ENCODE peak calls at places on chromosomes 7 and 10, in seven cellular contexts. One of them, this sample, is unnamed.

GRCh38 chr7:17368856-17369520 is 70.5 kb downstream of the AHR start:
- DNase-seq in MM.1S: no peak
- DNase-seq in neural progenitor cell: no peak
- DNase-seq in body of pancreas: no peak
- DNase-seq in heart right ventricle: no peak
- DNase-seq in kidney: no peak
- DNase-seq in uterus: no peak
- DNase-seq in this sample: no peak

GRCh38 chr7:85186083-85186520 is 754 bp downstream of the SEMA3D start:
- DNase-seq in neural progenitor cell: peak; percentile 69
- DNase-seq in kidney: peak; percentile 67
- DNase-seq in body of pancreas: peak; percentile 12
- DNase-seq in MM.1S: no peak
- DNase-seq in uterus: peak; percentile 16
- DNase-seq in heart right ventricle: peak; percentile 6
- DNase-seq in this sample: peak; percentile 46

GRCh38 chr7:51732066-51732465 is 415.5 kb upstream of the COBL start:
- DNase-seq in kidney: no peak
- DNase-seq in body of pancreas: no peak
- DNase-seq in uterus: no peak
- DNase-seq in MM.1S: no peak
- DNase-seq in neural progenitor cell: peak; percentile 36
- DNase-seq in heart right ventricle: no peak
- DNase-seq in this sample: no peak

GRCh38 chr10:35700490-35700887 is 58.4 kb upstream of the FZD8 start:
- DNase-seq in neural progenitor cell: no peak
- DNase-seq in body of pancreas: peak; percentile 14
- DNase-seq in uterus: no peak
- DNase-seq in heart right ventricle: no peak
- DNase-seq in MM.1S: no peak
- DNase-seq in kidney: no peak
- DNase-seq in this sample: no peak

GRCh38 chr10:86649471-86650150 is 4.7 kb upstream of the OPN4 start:
- DNase-seq in uterus: no peak
- DNase-seq in kidney: peak; percentile 69
- DNase-seq in heart right ventricle: no peak
- DNase-seq in body of pancreas: no peak
- DNase-seq in neural progenitor cell: no peak
- DNase-seq in MM.1S: no peak
- DNase-seq in this sample: no peak

GRCh38 chr10:93346060-93346459 is 136.1 kb downstream of the MYOF start:
- DNase-seq in neural progenitor cell: no peak
- DNase-seq in heart right ventricle: no peak
- DNase-seq in uterus: no peak
- DNase-seq in kidney: no peak
- DNase-seq in MM.1S: no peak
- DNase-seq in body of pancreas: no peak
- DNase-seq in this sample: no peak

GRCh38 chr7:64878684-64879083 is 24.4 kb upstream of the ZNF273 start:
- DNase-seq in MM.1S: no peak
- DNase-seq in heart right ventricle: no peak
- DNase-seq in body of pancreas: no peak
- DNase-seq in kidney: no peak
- DNase-seq in uterus: no peak
- DNase-seq in neural progenitor cell: no peak
- DNase-seq in this sample: no peak

GRCh38 chr7:4136036-4136435 is 546.1 kb upstream of the FOXK1 start:
- DNase-seq in uterus: no peak
- DNase-seq in MM.1S: no peak
- DNase-seq in neural progenitor cell: no peak
- DNase-seq in body of pancreas: no peak
- DNase-seq in heart right ventricle: no peak
- DNase-seq in kidney: peak; percentile 30
- DNase-seq in this sample: no peak

GRCh38 chr10:88791924-88792323 is 10.6 kb upstream of the LIPM start:
- DNase-seq in neural progenitor cell: peak; percentile 66
- DNase-seq in body of pancreas: peak; percentile 21
- DNase-seq in heart right ventricle: no peak
- DNase-seq in MM.1S: peak; percentile 52
- DNase-seq in uterus: no peak
- DNase-seq in kidney: no peak
- DNase-seq in this sample: peak; percentile 16

GRCh38 chr10:55966131-55966530 is 394.9 kb downstream of the ZWINT start:
- DNase-seq in kidney: no peak
- DNase-seq in uterus: no peak
- DNase-seq in heart right ventricle: no peak
- DNase-seq in MM.1S: no peak
- DNase-seq in neural progenitor cell: no peak
- DNase-seq in body of pancreas: no peak
- DNase-seq in this sample: no peak

GRCh38 chr10:9545073-9545472 is 1472.6 kb upstream of the CELF2 start:
- DNase-seq in MM.1S: no peak
- DNase-seq in body of pancreas: no peak
- DNase-seq in heart right ventricle: no peak
- DNase-seq in neural progenitor cell: no peak
- DNase-seq in uterus: no peak
- DNase-seq in kidney: no peak
- DNase-seq in this sample: no peak

GRCh38 chr7:69018200-69018599 is 580.1 kb upstream of the AUTS2 start:
- DNase-seq in MM.1S: no peak
- DNase-seq in neural progenitor cell: peak; percentile 61
- DNase-seq in body of pancreas: no peak
- DNase-seq in heart right ventricle: no peak
- DNase-seq in kidney: no peak
- DNase-seq in uterus: no peak
- DNase-seq in this sample: no peak

GRCh38 chr7:90178592-90179279 is 24.5 kb downstream of the STEAP1 start:
- DNase-seq in neural progenitor cell: peak; percentile 4
- DNase-seq in heart right ventricle: no peak
- DNase-seq in uterus: no peak
- DNase-seq in MM.1S: peak; percentile 54
- DNase-seq in body of pancreas: no peak
- DNase-seq in kidney: no peak
- DNase-seq in this sample: no peak

GRCh38 chr10:12499587-12499986 is 150.2 kb downstream of the CAMK1D start:
- DNase-seq in body of pancreas: peak; percentile 18
- DNase-seq in heart right ventricle: no peak
- DNase-seq in MM.1S: no peak
- DNase-seq in uterus: peak; percentile 64
- DNase-seq in neural progenitor cell: no peak
- DNase-seq in kidney: peak; percentile 13
- DNase-seq in this sample: no peak

GRCh38 chr10:60426425-60426824 is 36.8 kb upstream of the ANK3 start:
- DNase-seq in uterus: no peak
- DNase-seq in MM.1S: no peak
- DNase-seq in body of pancreas: no peak
- DNase-seq in neural progenitor cell: no peak
- DNase-seq in kidney: no peak
- DNase-seq in heart right ventricle: no peak
- DNase-seq in this sample: no peak

GRCh38 chr10:70849582-70850016 is 33.9 kb downstream of the SGPL1 start:
- DNase-seq in neural progenitor cell: no peak
- DNase-seq in MM.1S: no peak
- DNase-seq in uterus: no peak
- DNase-seq in kidney: no peak
- DNase-seq in body of pancreas: no peak
- DNase-seq in heart right ventricle: no peak
- DNase-seq in this sample: no peak

GRCh38 chr7:105910172-105910571 is 33.8 kb upstream of the ATXN7L1 start:
- DNase-seq in neural progenitor cell: no peak
- DNase-seq in body of pancreas: no peak
- DNase-seq in MM.1S: no peak
- DNase-seq in uterus: no peak
- DNase-seq in heart right ventricle: no peak
- DNase-seq in kidney: no peak
- DNase-seq in this sample: no peak

GRCh38 chr10:71124921-71125748 is 87.2 kb upstream of the UNC5B start:
- DNase-seq in uterus: no peak
- DNase-seq in body of pancreas: no peak
- DNase-seq in MM.1S: no peak
- DNase-seq in neural progenitor cell: no peak
- DNase-seq in heart right ventricle: peak; percentile 29
- DNase-seq in kidney: no peak
- DNase-seq in this sample: no peak

GRCh38 chr10:43284341-43284910 is 17.6 kb upstream of the RASGEF1A start:
- DNase-seq in MM.1S: peak; percentile 38
- DNase-seq in neural progenitor cell: peak; percentile 75
- DNase-seq in heart right ventricle: no peak
- DNase-seq in kidney: no peak
- DNase-seq in uterus: no peak
- DNase-seq in body of pancreas: no peak
- DNase-seq in this sample: no peak

GRCh38 chr7:15778191-15778590 is 91.7 kb upstream of the MEOX2 start:
- DNase-seq in kidney: no peak
- DNase-seq in uterus: no peak
- DNase-seq in MM.1S: no peak
- DNase-seq in neural progenitor cell: peak; percentile 68
- DNase-seq in heart right ventricle: no peak
- DNase-seq in body of pancreas: no peak
- DNase-seq in this sample: no peak

GRCh38 chr7:156368053-156368452 is 272.5 kb upstream of the RNF32 start:
- DNase-seq in kidney: no peak
- DNase-seq in uterus: no peak
- DNase-seq in body of pancreas: peak; percentile 37
- DNase-seq in heart right ventricle: no peak
- DNase-seq in neural progenitor cell: no peak
- DNase-seq in MM.1S: no peak
- DNase-seq in this sample: no peak

GRCh38 chr7:156374335-156374734 is 266.2 kb upstream of the RNF32 start:
- DNase-seq in MM.1S: peak; percentile 42
- DNase-seq in kidney: no peak
- DNase-seq in neural progenitor cell: no peak
- DNase-seq in uterus: no peak
- DNase-seq in body of pancreas: no peak
- DNase-seq in heart right ventricle: no peak
- DNase-seq in this sample: no peak

GRCh38 chr7:156368459-156368858 is 272.1 kb upstream of the RNF32 start:
- DNase-seq in MM.1S: no peak
- DNase-seq in body of pancreas: no peak
- DNase-seq in kidney: no peak
- DNase-seq in uterus: no peak
- DNase-seq in neural progenitor cell: no peak
- DNase-seq in heart right ventricle: no peak
- DNase-seq in this sample: no peak
- H3K4me1 ChIP-seq in MM.1S: no peaks in the 10 kb centered on the region
- H3K4me1 ChIP-seq in body of pancreas: peaks cover 8% of the 10 kb centered on the region
- H3K4me1 ChIP-seq in kidney: no peaks in the 10 kb centered on the region
- H3K4me1 ChIP-seq in uterus: no peaks in the 10 kb centered on the region
- H3K4me1 ChIP-seq in neural progenitor cell: no peaks in the 10 kb centered on the region
- H3K4me1 ChIP-seq in heart right ventricle: no peaks in the 10 kb centered on the region
- H3K4me1 ChIP-seq in this sample: no peaks in the 10 kb centered on the region

GRCh38 chr7:79302281-79302680 is 151.2 kb downstream of the MAGI2 start:
- DNase-seq in MM.1S: no peak
- DNase-seq in heart right ventricle: no peak
- DNase-seq in uterus: no peak
- DNase-seq in kidney: no peak
- DNase-seq in neural progenitor cell: no peak
- DNase-seq in body of pancreas: no peak
- DNase-seq in this sample: no peak
- TF ChIP-seq CTCF in MM.1S: no peak
- TF ChIP-seq CTCF in heart right ventricle: no peak
- TF ChIP-seq CTCF in uterus: no peak
- TF ChIP-seq CTCF in kidney: no peak
- TF ChIP-seq CTCF in neural progenitor cell: peak; percentile 11
- TF ChIP-seq CTCF in body of pancreas: no peak
- TF ChIP-seq CTCF in this sample: no peak

GRCh38 chr7:151889406-151890354 is 12.8 kb upstream of the PRKAG2 start:
- DNase-seq in kidney: peak; percentile 25
- DNase-seq in uterus: no peak
- DNase-seq in body of pancreas: no peak
- DNase-seq in neural progenitor cell: no peak
- DNase-seq in heart right ventricle: no peak
- DNase-seq in MM.1S: no peak
- DNase-seq in this sample: no peak

GRCh38 chr7:151890355-151891004 is 13.6 kb upstream of the PRKAG2 start:
- DNase-seq in body of pancreas: no peak
- DNase-seq in neural progenitor cell: no peak
- DNase-seq in kidney: peak; percentile 26
- DNase-seq in uterus: no peak
- DNase-seq in heart right ventricle: no peak
- DNase-seq in MM.1S: no peak
- DNase-seq in this sample: no peak

GRCh38 chr7:151891182-151891581 is 14.3 kb upstream of the PRKAG2 start:
- DNase-seq in neural progenitor cell: no peak
- DNase-seq in heart right ventricle: peak; percentile 47
- DNase-seq in body of pancreas: no peak
- DNase-seq in uterus: no peak
- DNase-seq in MM.1S: no peak
- DNase-seq in kidney: no peak
- DNase-seq in this sample: no peak

GRCh38 chr7:151893405-151893923 is 16.5 kb upstream of the PRKAG2 start:
- DNase-seq in body of pancreas: no peak
- DNase-seq in kidney: peak; percentile 39
- DNase-seq in neural progenitor cell: no peak
- DNase-seq in heart right ventricle: no peak
- DNase-seq in MM.1S: no peak
- DNase-seq in uterus: no peak
- DNase-seq in this sample: no peak

GRCh38 chr7:151891753-151892152 is 14.8 kb upstream of the PRKAG2 start:
- DNase-seq in uterus: no peak
- DNase-seq in MM.1S: no peak
- DNase-seq in neural progenitor cell: no peak
- DNase-seq in kidney: peak; percentile 35
- DNase-seq in body of pancreas: no peak
- DNase-seq in heart right ventricle: no peak
- DNase-seq in this sample: no peak
- H3K36me3 ChIP-seq in uterus: no peaks in the 10 kb centered on the region
- H3K36me3 ChIP-seq in MM.1S: no peaks in the 10 kb centered on the region
- H3K36me3 ChIP-seq in neural progenitor cell: no peaks in the 10 kb centered on the region
- H3K36me3 ChIP-seq in kidney: no peaks in the 10 kb centered on the region
- H3K36me3 ChIP-seq in body of pancreas: no peaks in the 10 kb centered on the region
- H3K36me3 ChIP-seq in heart right ventricle: no peaks in the 10 kb centered on the region
- H3K36me3 ChIP-seq in this sample: no peaks in the 10 kb centered on the region

GRCh38 chr7:70093496-70093895 is 495.2 kb downstream of the AUTS2 start:
- DNase-seq in heart right ventricle: no peak
- DNase-seq in uterus: no peak
- DNase-seq in MM.1S: no peak
- DNase-seq in neural progenitor cell: no peak
- DNase-seq in kidney: no peak
- DNase-seq in body of pancreas: peak; percentile 19
- DNase-seq in this sample: no peak

GRCh38 chr7:70092314-70093303 is 494.3 kb downstream of the AUTS2 start:
- DNase-seq in uterus: peak; percentile 30
- DNase-seq in heart right ventricle: peak; percentile 14
- DNase-seq in MM.1S: no peak
- DNase-seq in body of pancreas: no peak
- DNase-seq in neural progenitor cell: no peak
- DNase-seq in kidney: peak; percentile 68
- DNase-seq in this sample: no peak

GRCh38 chr7:70098905-70099672 is 500.8 kb downstream of the AUTS2 start:
- DNase-seq in neural progenitor cell: no peak
- DNase-seq in body of pancreas: no peak
- DNase-seq in kidney: no peak
- DNase-seq in uterus: no peak
- DNase-seq in MM.1S: no peak
- DNase-seq in heart right ventricle: no peak
- DNase-seq in this sample: no peak

GRCh38 chr7:70098133-70098561 is 499.9 kb downstream of the AUTS2 start:
- DNase-seq in kidney: no peak
- DNase-seq in heart right ventricle: no peak
- DNase-seq in body of pancreas: no peak
- DNase-seq in MM.1S: no peak
- DNase-seq in neural progenitor cell: no peak
- DNase-seq in uterus: no peak
- DNase-seq in this sample: no peak

GRCh38 chr7:70097639-70098038 is 499.4 kb downstream of the AUTS2 start:
- DNase-seq in uterus: no peak
- DNase-seq in kidney: no peak
- DNase-seq in heart right ventricle: no peak
- DNase-seq in neural progenitor cell: no peak
- DNase-seq in MM.1S: no peak
- DNase-seq in body of pancreas: no peak
- DNase-seq in this sample: no peak
- H3K4me1 ChIP-seq in uterus: peaks cover 5% of the 10 kb centered on the region
- H3K4me1 ChIP-seq in kidney: peaks cover 2% of the 10 kb centered on the region
- H3K4me1 ChIP-seq in heart right ventricle: peaks cover 36% of the 10 kb centered on the region
- H3K4me1 ChIP-seq in neural progenitor cell: peaks cover 32% of the 10 kb centered on the region
- H3K4me1 ChIP-seq in MM.1S: no peaks in the 10 kb centered on the region
- H3K4me1 ChIP-seq in body of pancreas: peaks cover 18% of the 10 kb centered on the region
- H3K4me1 ChIP-seq in this sample: no peaks in the 10 kb centered on the region